ENCODE peak calls at places on chromosomes 2 and 18, in six cellular contexts. R is H1, Q is tibial nerve, S is ovary, K is sigmoid colon, Y is lower leg skin. A is an unnamed sample.

GRCh38 chr18:54392621-54393023 is 34.9 kb downstream of the C18orf54 start:
- DNase-seq in R (no peak), Q (no peak), S (no peak), K (no peak), Y (no peak), A (no peak)

GRCh38 chr18:23943104-23943503 is 71.5 kb upstream of the TTC39C start:
- DNase-seq in R (no peak), Q (no peak), S (no peak), K (no peak), Y (peak), A (no peak)

GRCh38 chr2:39929531-39929930 is 150.5 kb upstream of the THUMPD2 start:
- DNase-seq in R (no peak), Q (no peak), S (no peak), K (no peak), Y (no peak), A (no peak)

GRCh38 chr18:54224379-54225014 is at the start of gene MBD2:
- DNase-seq in R (peak), Q (peak), S (peak), K (peak), Y (peak), A (peak)

GRCh38 chr2:75627902-75628504 is 18.6 kb upstream of the MRPL19 start:
- DNase-seq in R (no peak), Q (peak), S (peak), K (peak), Y (no peak), A (no peak)

GRCh38 chr2:95372216-95372829 is 30.2 kb upstream of the FAHD2A start:
- DNase-seq in R (no peak), Q (peak), S (peak), K (peak), Y (peak), A (no peak)

GRCh38 chr2:182048088-182048487 is 62.4 kb downstream of the PPP1R1C start:
- DNase-seq in R (no peak), Q (no peak), S (no peak), K (no peak), Y (no peak), A (no peak)

GRCh38 chr18:7735606-7736175 is 168.6 kb downstream of the PTPRM start:
- DNase-seq in R (no peak), Q (no peak), S (no peak), K (no peak), Y (no peak), A (no peak)

GRCh38 chr2:1588051-1588993 is 156.0 kb downstream of the PXDN start:
- DNase-seq in R (no peak), Q (no peak), S (no peak), K (no peak), Y (peak), A (no peak)

GRCh38 chr18:54150226-54150625 is 74.2 kb downstream of the MBD2 start:
- DNase-seq in R (no peak), Q (no peak), S (no peak), K (no peak), Y (no peak), A (no peak)

GRCh38 chr18:48799724-48800315 is 150.9 kb downstream of the SMAD7 start:
- DNase-seq in R (no peak), Q (no peak), S (peak), K (peak), Y (peak), A (no peak)

GRCh38 chr18:23871410-23871809 is 143.1 kb upstream of the TTC39C start:
- DNase-seq in R (no peak), Q (no peak), S (no peak), K (no peak), Y (no peak), A (no peak)

GRCh38 chr2:152372438-152372984 is 37.5 kb downstream of the FMNL2 start:
- DNase-seq in R (no peak), Q (no peak), S (no peak), K (no peak), Y (no peak), A (no peak)

GRCh38 chr2:30188292-30188691 is 41.5 kb downstream of the YPEL5 start:
- DNase-seq in R (no peak), Q (no peak), S (no peak), K (no peak), Y (no peak), A (no peak)

GRCh38 chr2:30180230-30180629 is 33.4 kb downstream of the YPEL5 start:
- DNase-seq in R (no peak), Q (no peak), S (no peak), K (peak), Y (peak), A (no peak)

GRCh38 chr2:30184035-30184434 is 37.2 kb downstream of the YPEL5 start:
- DNase-seq in R (no peak), Q (no peak), S (no peak), K (peak), Y (peak), A (no peak)

GRCh38 chr2:30181176-30181575 is 34.4 kb downstream of the YPEL5 start:
- DNase-seq in R (no peak), Q (no peak), S (no peak), K (peak), Y (peak), A (no peak)

GRCh38 chr2:30185175-30185574 is 38.4 kb downstream of the YPEL5 start:
- DNase-seq in R (no peak), Q (no peak), S (no peak), K (peak), Y (no peak), A (no peak)
- TF ChIP-seq CTCF in R (no peak), Q (no peak), S (no peak), K (no peak), Y (no peak), A (no peak)

GRCh38 chr2:158569284-158569683 is 112.5 kb downstream of the PKP4 start:
- DNase-seq in R (no peak), Q (no peak), S (no peak), K (no peak), Y (no peak), A (no peak)
- TF ChIP-seq POLR2A in R (no peak), Q (no peak), S (no peak), K (no peak), Y (no peak), A (no peak)

GRCh38 chr2:20635698-20636584 is 15.0 kb downstream of the HS1BP3 start:
- DNase-seq in R (peak), Q (peak), S (peak), K (peak), Y (peak), A (no peak)
- H3K4me3 ChIP-seq in R (no peak), Q (no peak), S (no peak), K (no peak), Y (no peak), A (no peak)

GRCh38 chr2:191869781-191870180 is 22.9 kb upstream of the CAVIN2 start:
- DNase-seq in R (no peak), Q (no peak), S (no peak), K (no peak), Y (no peak), A (no peak)
- TF ChIP-seq CTCF in R (no peak), Q (no peak), S (no peak), K (no peak), Y (no peak), A (no peak)

DNA sequence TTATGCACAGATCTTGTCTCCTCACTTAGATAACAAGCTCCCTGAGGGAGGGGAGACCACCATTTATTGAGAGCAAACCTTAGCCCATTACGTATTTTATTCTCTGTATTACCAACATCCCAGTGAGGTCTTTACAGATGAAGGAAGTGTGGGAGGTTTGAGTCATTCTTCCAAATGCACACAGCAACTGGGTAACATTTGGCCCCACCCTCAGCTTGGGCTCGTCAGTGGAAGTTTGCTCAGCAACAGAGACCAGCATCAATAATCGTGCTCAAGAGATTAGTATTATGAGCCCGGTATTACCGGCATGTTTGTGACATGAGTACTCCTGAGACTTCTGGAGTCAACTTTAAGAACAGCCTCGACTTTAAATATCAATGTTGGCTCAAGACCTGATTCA is 168.6 kb downstream of the ETAA1 start:
- DNase-seq in R (no peak), Q (no peak), S (no peak), K (no peak), Y (no peak), A (no peak)
- TF ChIP-seq POLR2A in R (no peak), Q (no peak), S (no peak), K (no peak), Y (no peak), A (no peak)

DNA sequence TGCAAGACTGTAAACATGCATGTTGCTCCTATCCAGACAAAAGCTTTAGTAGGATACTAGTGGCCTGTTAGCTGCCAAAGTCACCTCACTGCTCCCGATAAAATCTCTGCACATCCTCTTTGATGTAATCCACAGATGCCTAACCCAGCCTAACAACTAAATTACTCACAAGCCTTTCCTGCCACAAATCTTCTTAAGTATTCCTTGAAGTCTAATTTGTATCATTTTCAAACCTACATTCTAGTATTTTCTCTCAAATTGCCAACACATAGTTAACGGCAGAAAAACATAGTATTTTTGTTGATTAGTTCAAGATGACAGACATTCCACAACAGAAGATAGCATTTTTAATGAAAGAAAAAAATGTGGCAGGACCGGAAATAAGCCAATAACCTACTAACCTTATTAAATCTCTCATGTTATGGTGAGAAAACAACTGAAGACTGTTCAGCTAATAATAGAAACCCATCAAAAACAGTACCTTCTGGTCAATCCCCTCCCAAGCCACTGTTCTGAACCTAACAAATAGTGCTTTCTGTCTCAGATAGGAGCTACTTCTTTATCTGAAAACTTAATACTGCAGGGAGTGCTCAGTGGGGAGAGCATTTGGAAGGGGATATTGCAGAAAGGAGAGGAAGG is at the start of gene MPP4:
- DNase-seq in R (no peak), Q (no peak), S (no peak), K (no peak), Y (no peak), A (no peak)
- H3K4me3 ChIP-seq in R (no peak), Q (no peak), S (no peak), K (no peak), Y (no peak), A (no peak)

GRCh38 chr2:11661891-11662435 is 8.0 kb downstream of the NTSR2 start:
- DNase-seq in R (no peak), Q (no peak), S (no peak), K (peak), Y (peak), A (no peak)
- TF ChIP-seq CTCF in R (no peak), Q (no peak), S (no peak), K (no peak), Y (no peak), A (no peak)

A was measured in esophagus squamous epithelium.